ENCODE peak calls at places on chromosomes 4 and X, in five cellular contexts. C is HCT116, D is hepatocyte, X is PC-3, O is mammary epithelial cell. M is an unnamed sample.

GRCh38 chr4:183987529-183987946 is 82.4 kb downstream of the STOX2 start:
- DNase-seq in C (peak), D (peak), X (peak), O (peak), M (no peak)

GRCh38 chrX:94744786-94745185 is 1070.8 kb downstream of the FAM133A start:
- DNase-seq in C (no peak), D (no peak), X (no peak), O (no peak), M (no peak)

GRCh38 chr4:48778431-48779094 is 1.5 kb downstream of the FRYL start:
- DNase-seq in C (no peak), D (no peak), X (peak), O (peak), M (no peak)

GRCh38 chr4:159105761-159106243 is 2.9 kb downstream of the RAPGEF2 start:
- DNase-seq in C (no peak), D (no peak), X (peak), O (peak), M (no peak)

GRCh38 chrX:22063284-22063683 is 31.2 kb downstream of the PHEX start:
- DNase-seq in C (no peak), D (no peak), X (no peak), O (peak), M (peak)

GRCh38 chr4:39636786-39637185 is 1.9 kb downstream of the SMIM14 start:
- DNase-seq in C (no peak), D (no peak), X (no peak), O (peak), M (no peak)

GRCh38 chrX:34656842-34657780 is at the start of gene TMEM47:
- DNase-seq in C (no peak), D (peak), X (peak), O (peak), M (no peak)

GRCh38 chr4:30172416-30172815 is 547.8 kb upstream of the PCDH7 start:
- DNase-seq in C (no peak), D (no peak), X (peak), O (no peak), M (no peak)

GRCh38 chr4:122481766-122482405 is 25.4 kb upstream of the IL2 start:
- DNase-seq in C (no peak), D (peak), X (peak), O (no peak), M (no peak)

GRCh38 chr4:163548481-163549243 is 54.2 kb downstream of the TMA16 start:
- DNase-seq in C (no peak), D (peak), X (peak), O (peak), M (peak)

GRCh38 chr4:39044947-39045734 is 12.9 kb upstream of the TMEM156 start:
- DNase-seq in C (no peak), D (no peak), X (no peak), O (peak), M (peak)

GRCh38 chrX:108307408-108308085 is 130.7 kb downstream of the COL4A6 start:
- DNase-seq in C (no peak), D (peak), X (peak), O (no peak), M (no peak)

GRCh38 chrX:10111364-10112148 is 45.2 kb upstream of the CLCN4 start:
- DNase-seq in C (no peak), D (no peak), X (no peak), O (no peak), M (peak)

GRCh38 chr4:133148690-133149363 is at the start of gene PCDH10:
- DNase-seq in C (no peak), D (peak), X (peak), O (peak), M (no peak)

GRCh38 chr4:150010525-150011126 is 67.6 kb upstream of the DCLK2 start:
- DNase-seq in C (peak), D (peak), X (peak), O (peak), M (peak)

GRCh38 chrX:124239911-124240310 is 92.5 kb upstream of the TEX13D start:
- DNase-seq in C (no peak), D (no peak), X (no peak), O (no peak), M (no peak)

GRCh38 chr4:82865592-82865991 is 25.4 kb downstream of the SEC31A start:
- DNase-seq in C (no peak), D (peak), X (peak), O (peak), M (no peak)

GRCh38 chr4:32991663-32992062 is 2271.5 kb downstream of the PCDH7 start:
- DNase-seq in C (no peak), D (no peak), X (no peak), O (no peak), M (no peak)

GRCh38 chr4:154310578-154310977 is 181.0 kb downstream of the DCHS2 start:
- DNase-seq in C (no peak), D (no peak), X (no peak), O (no peak), M (no peak)

GRCh38 chr4:154308207-154308606 is 183.4 kb downstream of the DCHS2 start:
- DNase-seq in C (no peak), D (no peak), X (no peak), O (no peak), M (no peak)

DNA sequence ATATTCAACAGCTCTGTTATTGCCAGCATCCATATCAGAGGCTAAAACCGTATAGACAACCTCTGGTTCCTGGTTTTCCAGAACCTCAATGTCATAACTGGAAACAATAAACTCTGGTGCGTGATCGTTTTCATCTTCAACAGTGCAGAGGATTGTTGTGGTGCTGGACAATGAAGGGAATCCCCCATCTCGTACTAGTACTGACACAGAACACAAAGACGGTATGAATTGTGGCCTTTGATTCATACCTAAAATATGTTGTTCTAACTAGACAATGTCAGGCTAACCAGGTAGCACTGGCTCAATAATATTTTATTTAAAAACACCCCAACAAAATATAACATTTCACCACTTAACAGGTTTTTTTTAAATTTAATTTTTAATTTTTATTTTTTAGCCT is 186.9 kb downstream of the DCHS2 start:
- DNase-seq in C (no peak), D (no peak), X (no peak), O (peak), M (no peak)
- TF ChIP-seq CTCF in C (no peak), D (no peak), X (no peak), O (no peak), M (no peak)

GRCh38 chr4:73433140-73433539 is 2.9 kb upstream of the AFP start:
- DNase-seq in C (no peak), D (no peak), X (no peak), O (no peak), M (no peak)

GRCh38 chr4:73430188-73430587 is 5.8 kb upstream of the AFP start:
- DNase-seq in C (no peak), D (no peak), X (no peak), O (no peak), M (no peak)

GRCh38 chr4:73432169-73433000 is 3.6 kb upstream of the AFP start:
- DNase-seq in C (no peak), D (peak), X (no peak), O (no peak), M (no peak)

GRCh38 chr4:73431813-73432168 is 4.2 kb upstream of the AFP start:
- DNase-seq in C (no peak), D (no peak), X (no peak), O (no peak), M (no peak)

GRCh38 chr4:73429118-73429517 is 6.9 kb upstream of the AFP start:
- DNase-seq in C (no peak), D (no peak), X (no peak), O (no peak), M (no peak)
- H2AFZ ChIP-seq in C (no peak), D (no peak), X (no peak), O (no peak), M (no peak)

GRCh38 chr4:11480683-11481082 is 52.0 kb upstream of the HS3ST1 start:
- DNase-seq in C (no peak), D (no peak), X (peak), O (no peak), M (no peak)
- TF ChIP-seq CTCF in C (no peak), D (no peak), X (no peak), O (no peak), M (no peak)

GRCh38 chr4:113773756-113774155 is 12.2 kb upstream of the CAMK2D start:
- DNase-seq in C (no peak), D (no peak), X (peak), O (peak), M (no peak)

GRCh38 chr4:113768952-113769351 is 7.4 kb upstream of the CAMK2D start:
- DNase-seq in C (no peak), D (no peak), X (peak), O (no peak), M (no peak)

GRCh38 chr4:113769744-113770143 is 8.2 kb upstream of the CAMK2D start:
- DNase-seq in C (no peak), D (no peak), X (no peak), O (no peak), M (no peak)

GRCh38 chr4:113773014-113773413 is 11.5 kb upstream of the CAMK2D start:
- DNase-seq in C (no peak), D (no peak), X (no peak), O (no peak), M (no peak)

DNA sequence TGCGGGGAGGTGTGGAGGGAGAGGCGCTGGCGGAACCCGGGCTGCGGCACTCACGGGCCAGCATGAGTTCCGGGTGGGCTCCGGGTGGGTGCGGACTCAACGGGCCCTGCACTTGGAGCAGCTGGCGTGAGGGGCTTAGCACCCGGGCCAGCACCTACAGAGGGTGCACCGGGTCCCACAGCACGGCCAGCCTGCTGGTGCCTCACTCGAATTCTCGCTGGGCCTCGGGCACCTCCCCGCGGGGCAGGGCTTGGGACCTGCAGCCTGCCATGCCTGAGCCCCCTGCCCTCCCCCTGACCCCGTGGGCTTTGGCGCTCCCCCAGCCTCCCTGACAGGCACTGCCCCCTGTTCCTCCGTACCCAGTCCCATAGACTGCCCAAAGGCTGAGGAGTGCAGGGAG is 10.8 kb upstream of the CAMK2D start:
- DNase-seq in C (no peak), D (no peak), X (no peak), O (no peak), M (no peak)
- H2AFZ ChIP-seq in C (no peak), D (no peak), X (no peak), O (no peak), M (no peak)

M was measured in OCI-LY7.